ENCODE peak calls at places on chromosomes 6 and 20, in nine cellular contexts. One of them, this sample, is unnamed.
A peak's percentile ranks its signal among the peaks of the same experiment; 100 is the strongest.

GRCh38 chr6:150491131-150491795 is 108.4 kb upstream of the PLEKHG1 start:
- DNase-seq in A549: no peak
- DNase-seq in stomach: no peak
- DNase-seq in K562: no peak
- DNase-seq in tibial nerve: no peak
- DNase-seq in sigmoid colon: no peak
- DNase-seq in suprapubic skin: no peak
- DNase-seq in GM12878: peak; percentile 24
- DNase-seq in H1: no peak
- DNase-seq in this sample: no peak

GRCh38 chr6:116385462-116385807 is 14.7 kb downstream of the DSE start:
- DNase-seq in A549: no peak
- DNase-seq in stomach: no peak
- DNase-seq in K562: no peak
- DNase-seq in tibial nerve: no peak
- DNase-seq in sigmoid colon: no peak
- DNase-seq in suprapubic skin: no peak
- DNase-seq in GM12878: no peak
- DNase-seq in H1: no peak
- DNase-seq in this sample: no peak

GRCh38 chr20:50258790-50259483 is 68.3 kb downstream of the CEBPB start:
- DNase-seq in A549: no peak
- DNase-seq in stomach: no peak
- DNase-seq in K562: no peak
- DNase-seq in tibial nerve: no peak
- DNase-seq in sigmoid colon: no peak
- DNase-seq in suprapubic skin: no peak
- DNase-seq in GM12878: no peak
- DNase-seq in H1: no peak
- DNase-seq in this sample: no peak

GRCh38 chr6:8193541-8193940 is 91.2 kb upstream of the EEF1E1 start:
- DNase-seq in A549: no peak
- DNase-seq in stomach: no peak
- DNase-seq in K562: no peak
- DNase-seq in tibial nerve: no peak
- DNase-seq in sigmoid colon: no peak
- DNase-seq in suprapubic skin: no peak
- DNase-seq in GM12878: no peak
- DNase-seq in H1: no peak
- DNase-seq in this sample: no peak

GRCh38 chr6:42821341-42821668 is 39.5 kb downstream of the BICRAL start:
- DNase-seq in A549: no peak
- DNase-seq in stomach: no peak
- DNase-seq in K562: no peak
- DNase-seq in tibial nerve: no peak
- DNase-seq in sigmoid colon: no peak
- DNase-seq in suprapubic skin: no peak
- DNase-seq in GM12878: no peak
- DNase-seq in H1: no peak
- DNase-seq in this sample: no peak

GRCh38 chr6:37141291-37142046 is 28.5 kb upstream of the PIM1 start:
- DNase-seq in A549: no peak
- DNase-seq in stomach: no peak
- DNase-seq in K562: no peak
- DNase-seq in tibial nerve: no peak
- DNase-seq in sigmoid colon: peak; percentile 77
- DNase-seq in suprapubic skin: no peak
- DNase-seq in GM12878: no peak
- DNase-seq in H1: no peak
- DNase-seq in this sample: no peak

GRCh38 chr20:64131406-64131805 is 24.0 kb upstream of the NPBWR2 start:
- DNase-seq in A549: peak; percentile 68
- DNase-seq in stomach: no peak
- DNase-seq in K562: no peak
- DNase-seq in tibial nerve: no peak
- DNase-seq in sigmoid colon: peak; percentile 39
- DNase-seq in suprapubic skin: peak; percentile 36
- DNase-seq in GM12878: no peak
- DNase-seq in H1: peak; percentile 38
- DNase-seq in this sample: no peak

GRCh38 chr6:37710616-37711015 is 12.9 kb upstream of the MDGA1 start:
- DNase-seq in A549: no peak
- DNase-seq in stomach: no peak
- DNase-seq in K562: no peak
- DNase-seq in tibial nerve: no peak
- DNase-seq in sigmoid colon: no peak
- DNase-seq in suprapubic skin: no peak
- DNase-seq in GM12878: no peak
- DNase-seq in H1: no peak
- DNase-seq in this sample: no peak

GRCh38 chr6:6003334-6004146 is 3.2 kb downstream of the NRN1 start:
- DNase-seq in A549: no peak
- DNase-seq in stomach: no peak
- DNase-seq in K562: no peak
- DNase-seq in tibial nerve: no peak
- DNase-seq in sigmoid colon: no peak
- DNase-seq in suprapubic skin: no peak
- DNase-seq in GM12878: no peak
- DNase-seq in H1: peak; percentile 85
- DNase-seq in this sample: no peak

GRCh38 chr6:169171951-169172350 is 81.7 kb downstream of the THBS2 start:
- DNase-seq in A549: no peak
- DNase-seq in stomach: no peak
- DNase-seq in K562: no peak
- DNase-seq in tibial nerve: no peak
- DNase-seq in sigmoid colon: no peak
- DNase-seq in suprapubic skin: no peak
- DNase-seq in GM12878: no peak
- DNase-seq in H1: no peak
- DNase-seq in this sample: no peak

GRCh38 chr6:22954749-22955385 is 385.5 kb downstream of the HDGFL1 start:
- DNase-seq in A549: peak; percentile 42
- DNase-seq in stomach: no peak
- DNase-seq in K562: no peak
- DNase-seq in tibial nerve: no peak
- DNase-seq in sigmoid colon: no peak
- DNase-seq in suprapubic skin: no peak
- DNase-seq in GM12878: no peak
- DNase-seq in H1: no peak
- DNase-seq in this sample: no peak

GRCh38 chr6:11093065-11093590 is 506 bp upstream of the SMIM13 start:
- DNase-seq in A549: peak; percentile 48
- DNase-seq in stomach: no peak
- DNase-seq in K562: peak; percentile 68
- DNase-seq in tibial nerve: no peak
- DNase-seq in sigmoid colon: no peak
- DNase-seq in suprapubic skin: no peak
- DNase-seq in GM12878: no peak
- DNase-seq in H1: no peak
- DNase-seq in this sample: no peak

GRCh38 chr20:4091332-4092135 is 76.2 kb upstream of the RNF24 start:
- DNase-seq in A549: peak; percentile 69
- DNase-seq in stomach: peak; percentile 69
- DNase-seq in K562: peak; percentile 74
- DNase-seq in tibial nerve: peak; percentile 52
- DNase-seq in sigmoid colon: no peak
- DNase-seq in suprapubic skin: no peak
- DNase-seq in GM12878: no peak
- DNase-seq in H1: peak; percentile 91
- DNase-seq in this sample: peak; percentile 50

GRCh38 chr20:8244637-8245036 is 112.6 kb downstream of the PLCB1 start:
- DNase-seq in A549: no peak
- DNase-seq in stomach: no peak
- DNase-seq in K562: no peak
- DNase-seq in tibial nerve: peak; percentile 79
- DNase-seq in sigmoid colon: peak; percentile 76
- DNase-seq in suprapubic skin: no peak
- DNase-seq in GM12878: no peak
- DNase-seq in H1: no peak
- DNase-seq in this sample: no peak

DNA sequence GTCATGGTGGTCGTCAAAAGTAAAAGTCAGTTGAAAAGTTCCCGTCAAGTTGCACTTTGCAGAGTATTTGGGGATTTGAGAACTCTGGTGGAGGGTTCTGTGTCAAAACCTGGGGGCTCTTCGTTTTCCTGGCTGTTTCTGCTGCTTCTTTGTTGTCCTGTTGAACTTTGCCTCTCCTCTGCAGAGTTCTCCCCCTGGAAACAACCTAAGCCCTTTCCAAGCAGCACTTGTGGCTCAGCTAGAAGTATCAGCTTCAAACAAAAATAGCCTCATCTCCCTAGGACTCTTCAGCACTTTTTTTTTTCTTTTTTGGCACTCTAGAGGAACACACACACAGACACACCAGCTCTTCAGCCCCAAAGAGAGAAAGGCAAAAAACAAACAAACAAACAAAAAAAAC is at the start of gene TRDN:
- DNase-seq in A549: no peak
- DNase-seq in stomach: no peak
- DNase-seq in K562: no peak
- DNase-seq in tibial nerve: no peak
- DNase-seq in sigmoid colon: no peak
- DNase-seq in suprapubic skin: no peak
- DNase-seq in GM12878: no peak
- DNase-seq in H1: no peak
- DNase-seq in this sample: no peak
- H3K4me3 ChIP-seq in A549: no peak within 1 kb of the TSS
- H3K4me3 ChIP-seq in stomach: no peak within 1 kb of the TSS
- H3K4me3 ChIP-seq in K562: no peak within 1 kb of the TSS
- H3K4me3 ChIP-seq in tibial nerve: no peak within 1 kb of the TSS
- H3K4me3 ChIP-seq in sigmoid colon: no peak within 1 kb of the TSS
- H3K4me3 ChIP-seq in suprapubic skin: no peak within 1 kb of the TSS
- H3K4me3 ChIP-seq in GM12878: no peak within 1 kb of the TSS
- H3K4me3 ChIP-seq in H1: no peak within 1 kb of the TSS
- H3K4me3 ChIP-seq in this sample: no peak within 1 kb of the TSS

DNA sequence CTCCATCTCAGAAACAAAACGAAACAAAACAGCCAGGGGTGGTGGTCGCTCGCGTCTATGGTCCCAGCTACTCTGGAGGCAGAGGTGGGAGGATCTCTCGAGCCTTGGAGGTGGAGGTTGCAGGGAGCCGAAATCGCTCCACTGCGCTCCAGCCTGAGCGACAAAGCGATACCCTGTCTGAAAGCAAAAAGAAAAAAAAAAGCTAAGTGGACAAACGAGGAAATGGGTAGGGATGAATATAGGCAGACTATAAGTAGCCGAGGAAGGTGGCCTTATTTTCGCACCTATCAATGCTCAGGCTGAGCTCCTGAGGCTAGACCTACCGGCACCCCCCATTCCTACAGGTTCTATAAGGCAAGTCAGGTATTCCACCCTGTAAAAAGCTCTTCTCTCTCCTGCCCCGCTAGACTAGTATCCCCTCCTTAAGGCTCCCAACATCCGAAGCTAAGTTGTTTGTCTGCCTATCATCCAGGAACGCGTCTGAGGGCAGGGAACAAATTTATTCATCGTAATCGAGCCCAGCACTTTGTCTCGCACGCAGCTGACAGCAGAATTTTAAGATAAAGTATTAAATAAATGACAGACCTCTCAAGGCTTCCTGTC is 591 bp upstream of the CASP8AP2 start:
- DNase-seq in A549: no peak
- DNase-seq in stomach: no peak
- DNase-seq in K562: no peak
- DNase-seq in tibial nerve: no peak
- DNase-seq in sigmoid colon: peak; percentile 65
- DNase-seq in suprapubic skin: no peak
- DNase-seq in GM12878: no peak
- DNase-seq in H1: no peak
- DNase-seq in this sample: peak; percentile 16
- TF ChIP-seq EP300 in A549: no peak
- TF ChIP-seq EP300 in stomach: no peak
- TF ChIP-seq EP300 in K562: no peak
- TF ChIP-seq EP300 in tibial nerve: no peak
- TF ChIP-seq EP300 in sigmoid colon: no peak
- TF ChIP-seq EP300 in suprapubic skin: no peak
- TF ChIP-seq EP300 in GM12878: no peak
- TF ChIP-seq EP300 in H1: no peak
- TF ChIP-seq EP300 in this sample: no peak

GRCh38 chr6:81561731-81562130 is 190.8 kb downstream of the TENT5A start:
- DNase-seq in A549: no peak
- DNase-seq in stomach: no peak
- DNase-seq in K562: no peak
- DNase-seq in tibial nerve: no peak
- DNase-seq in sigmoid colon: no peak
- DNase-seq in suprapubic skin: no peak
- DNase-seq in GM12878: no peak
- DNase-seq in H1: no peak
- DNase-seq in this sample: no peak
- H3K4me3 ChIP-seq in A549: no peak overlapping the region
- H3K4me3 ChIP-seq in stomach: no peak overlapping the region
- H3K4me3 ChIP-seq in K562: no peak overlapping the region
- H3K4me3 ChIP-seq in tibial nerve: no peak overlapping the region
- H3K4me3 ChIP-seq in sigmoid colon: no peak overlapping the region
- H3K4me3 ChIP-seq in suprapubic skin: no peak overlapping the region
- H3K4me3 ChIP-seq in GM12878: no peak overlapping the region
- H3K4me3 ChIP-seq in H1: no peak overlapping the region
- H3K4me3 ChIP-seq in this sample: peak overlapping the region; percentile 4

GRCh38 chr6:158377866-158378265 is 65.6 kb downstream of the TULP4 start:
- DNase-seq in A549: no peak
- DNase-seq in stomach: no peak
- DNase-seq in K562: no peak
- DNase-seq in tibial nerve: no peak
- DNase-seq in sigmoid colon: no peak
- DNase-seq in suprapubic skin: no peak
- DNase-seq in GM12878: no peak
- DNase-seq in H1: no peak
- DNase-seq in this sample: no peak
- TF ChIP-seq EP300 in A549: no peak
- TF ChIP-seq EP300 in stomach: no peak
- TF ChIP-seq EP300 in K562: no peak
- TF ChIP-seq EP300 in tibial nerve: no peak
- TF ChIP-seq EP300 in sigmoid colon: no peak
- TF ChIP-seq EP300 in suprapubic skin: no peak
- TF ChIP-seq EP300 in GM12878: no peak
- TF ChIP-seq EP300 in H1: no peak
- TF ChIP-seq EP300 in this sample: no peak

This sample was measured in ovary.